ENCODE peak calls at places on chromosome 17, in six cellular contexts. V is IMR-90, Q is neuronal stem cell, T is H9, H is trophoblast cell, X is H1. U is an unnamed sample. For H3K4me1, the result is how much of the 10 kb centered on the place peaks cover.

GRCh38 chr17:12927541-12928425 is 90.0 kb downstream of the ELAC2 start:
- DNase-seq in V (no peak), Q (no peak), T (no peak), H (peak), X (no peak), U (no peak)

GRCh38 chr17:74446551-74447500 is 14.9 kb downstream of the GPRC5C start:
- DNase-seq in V (no peak), Q (no peak), T (no peak), H (no peak), X (no peak), U (no peak)

GRCh38 chr17:76444518-76445311 is 8.2 kb downstream of the UBE2O start:
- DNase-seq in V (peak), Q (no peak), T (peak), H (no peak), X (no peak), U (peak)

GRCh38 chr17:75457047-75457654 is 716 bp downstream of the TMEM94 start:
- DNase-seq in V (peak), Q (no peak), T (peak), H (peak), X (peak), U (peak)

GRCh38 chr17:75090871-75091854 is 3.4 kb downstream of the SLC16A5 start:
- DNase-seq in V (no peak), Q (no peak), T (peak), H (no peak), X (no peak), U (no peak)

GRCh38 chr17:52024296-52024870 is 134.1 kb downstream of the CA10 start:
- DNase-seq in V (no peak), Q (no peak), T (no peak), H (no peak), X (no peak), U (no peak)

GRCh38 chr17:7393613-7394451 is 493 bp downstream of the PLSCR3 start:
- DNase-seq in V (no peak), Q (no peak), T (peak), H (peak), X (peak), U (peak)

GRCh38 chr17:8087075-8087941 is at the start of gene ALOX12B:
- DNase-seq in V (no peak), Q (no peak), T (no peak), H (no peak), X (no peak), U (no peak)

GRCh38 chr17:15507896-15508295 is 40.5 kb upstream of the CDRT4 start:
- DNase-seq in V (peak), Q (no peak), T (no peak), H (no peak), X (no peak), U (no peak)

GRCh38 chr17:75695141-75695829 is 26.0 kb upstream of the ITGB4 start:
- DNase-seq in V (peak), Q (no peak), T (no peak), H (no peak), X (no peak), U (peak)

GRCh38 chr17:77136420-77136767 is 4.4 kb upstream of the SEC14L1 start:
- DNase-seq in V (no peak), Q (no peak), T (no peak), H (no peak), X (no peak), U (no peak)

GRCh38 chr17:76714822-76715461 is 4.2 kb upstream of the MXRA7 start:
- DNase-seq in V (peak), Q (no peak), T (peak), H (peak), X (peak), U (peak)

GRCh38 chr17:2051388-2052237 is 3.3 kb upstream of the HIC1 start:
- DNase-seq in V (no peak), Q (no peak), T (no peak), H (no peak), X (no peak), U (no peak)

GRCh38 chr17:82901836-82902235 is 62.0 kb upstream of the ZNF750 start:
- DNase-seq in V (no peak), Q (no peak), T (no peak), H (no peak), X (no peak), U (no peak)

GRCh38 chr17:68981288-68981687 is 26.1 kb upstream of the ABCA8 start:
- DNase-seq in V (peak), Q (no peak), T (no peak), H (peak), X (no peak), U (peak)

DNA sequence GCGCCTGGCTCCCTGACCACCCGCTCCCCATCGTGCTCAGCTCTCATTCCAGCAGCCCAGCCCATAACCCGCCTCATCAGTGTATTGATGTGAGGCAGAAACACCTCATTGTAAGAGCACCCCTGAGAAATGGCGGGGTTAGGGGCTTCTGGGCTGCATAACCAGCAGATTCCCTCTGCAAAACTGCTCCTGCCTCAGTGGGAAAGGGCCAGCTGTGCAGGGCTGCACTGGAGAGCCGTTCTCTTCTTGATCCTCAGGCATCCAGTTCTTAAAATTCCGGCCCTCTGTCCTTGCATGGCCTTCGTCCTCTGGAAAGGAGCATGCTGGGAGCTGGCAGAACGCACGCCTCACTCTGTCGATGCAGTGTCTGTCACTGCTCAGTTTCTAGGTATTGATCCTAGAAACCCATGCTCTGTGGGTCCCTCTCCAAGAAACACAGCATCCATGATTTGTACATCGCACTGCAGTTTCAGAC is 113.8 kb upstream of the CHMP6 start:
- DNase-seq in V (no peak), Q (no peak), T (no peak), H (no peak), X (no peak), U (no peak)
- H3K14ac ChIP-seq in V (no peak), Q (no peak), T (no peak), H (no peak), X (no peak), U (no peak)

DNA sequence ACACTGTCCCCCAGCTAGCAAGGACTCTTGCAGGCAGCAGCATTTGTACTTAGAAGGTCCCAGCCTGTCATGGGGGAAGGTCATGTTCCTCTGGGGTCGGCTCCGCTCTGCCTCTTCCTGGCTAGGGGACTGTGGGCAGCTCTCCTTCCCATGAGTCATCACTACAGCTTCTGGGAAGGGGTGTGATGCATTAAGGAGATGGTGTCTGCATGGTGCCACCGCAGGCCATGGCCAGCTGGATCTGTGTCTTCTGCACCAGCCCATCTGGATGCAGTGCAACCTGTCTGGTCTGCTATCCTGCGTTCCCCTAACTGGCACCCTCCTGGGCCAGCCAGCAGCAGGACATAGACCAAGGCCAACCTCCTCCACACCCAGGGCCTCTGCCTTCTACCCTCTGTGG is 6.3 kb downstream of the STARD3 start:
- DNase-seq in V (peak), Q (no peak), T (no peak), H (no peak), X (no peak), U (peak)
- H3K4me1 ChIP-seq in V (under half), Q (under half), T (under half), H (under half), X (under half), U (under half)

DNA sequence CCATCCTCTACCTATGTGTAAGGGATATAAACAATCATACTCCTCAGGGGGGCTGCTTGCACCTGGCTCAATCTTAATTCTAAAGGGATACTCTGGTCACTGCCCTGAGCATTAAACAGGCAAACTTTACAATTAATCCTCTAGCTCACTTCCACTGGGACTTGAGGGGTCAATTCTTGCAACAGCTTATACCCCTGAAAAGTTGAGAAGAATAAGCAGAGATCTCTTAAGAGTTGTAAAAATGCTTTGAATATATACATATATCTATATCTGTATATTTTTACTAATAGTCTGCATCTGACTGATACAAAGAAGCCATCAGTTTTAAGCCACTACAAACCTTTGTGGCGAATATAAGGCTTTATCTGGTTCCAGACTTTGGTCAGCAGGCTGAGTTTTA is 19.6 kb downstream of the HEATR6 start:
- DNase-seq in V (no peak), Q (no peak), T (no peak), H (no peak), X (no peak), U (no peak)
- H3K14ac ChIP-seq in V (no peak), Q (no peak), T (no peak), H (no peak), X (no peak), U (no peak)

DNA sequence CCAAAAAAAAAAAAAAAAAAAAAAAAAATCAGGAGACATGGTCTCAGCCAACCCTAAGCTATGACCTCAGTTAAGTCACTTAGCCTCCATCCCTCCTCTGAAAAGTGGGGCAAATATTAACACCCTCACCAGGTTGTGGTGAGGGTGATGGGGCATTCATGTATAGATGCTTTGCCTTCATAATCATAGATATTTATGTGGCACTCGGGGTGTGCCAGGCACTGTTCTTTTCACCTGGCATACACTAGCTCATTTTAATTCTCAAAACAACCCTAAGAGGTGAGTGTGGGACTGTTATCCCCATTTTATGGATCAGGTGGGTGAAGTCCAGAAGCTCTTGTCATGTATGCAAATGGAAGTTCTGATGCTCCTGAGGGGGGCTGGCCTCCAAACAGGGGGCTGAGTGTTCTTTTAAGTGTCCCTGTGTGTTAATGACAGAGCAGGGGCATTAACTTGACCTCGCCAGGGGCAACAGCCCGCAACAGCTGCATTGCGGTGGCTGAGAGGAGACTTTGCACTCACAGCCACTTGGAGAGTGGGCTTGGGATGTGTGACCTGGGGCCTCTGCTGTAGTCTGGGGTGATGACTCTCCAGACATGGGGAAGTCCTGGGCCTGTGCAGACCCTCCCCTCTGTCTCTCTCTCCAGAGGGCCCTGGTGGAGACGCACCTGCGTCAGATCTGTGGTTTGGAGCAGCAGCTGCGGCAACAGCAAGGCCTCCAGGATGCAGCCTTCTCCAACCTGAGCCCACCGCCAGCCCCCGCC is 4.2 kb downstream of the TBKBP1 start:
- DNase-seq in V (no peak), Q (no peak), T (no peak), H (no peak), X (no peak), U (no peak)
- H3K4me1 ChIP-seq in V (under half), Q (under half), T (under half), H (under half), X (under half), U (under half)

DNA sequence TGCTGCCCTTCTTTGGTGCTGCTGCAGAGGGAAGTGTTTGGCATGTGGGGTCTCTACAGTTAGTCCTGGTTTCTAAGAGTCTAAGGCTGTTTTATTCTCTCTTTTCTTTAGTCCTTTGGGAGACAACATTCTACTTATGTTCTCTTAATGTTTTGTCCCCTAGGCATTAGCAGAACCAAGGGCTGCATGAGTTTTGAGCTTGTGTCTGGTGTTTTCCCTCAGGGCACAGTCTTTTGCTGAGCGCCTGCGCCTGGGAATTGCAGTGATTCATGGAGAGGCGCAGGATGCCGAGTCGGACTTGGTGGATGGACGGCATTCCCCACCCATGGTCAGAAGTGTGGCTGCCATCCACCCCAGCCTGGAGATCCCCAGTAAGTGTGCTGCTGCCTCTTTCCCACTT is 41.1 kb upstream of the SLC5A10 start:
- DNase-seq in V (no peak), Q (no peak), T (no peak), H (peak), X (no peak), U (no peak)
- H3K14ac ChIP-seq in V (no peak), Q (no peak), T (no peak), H (no peak), X (no peak), U (no peak)

GRCh38 chr17:17563530-17563929 is 28.0 kb downstream of the PEMT start:
- DNase-seq in V (no peak), Q (no peak), T (no peak), H (no peak), X (no peak), U (no peak)

GRCh38 chr17:17564323-17564722 is 27.2 kb downstream of the PEMT start:
- DNase-seq in V (no peak), Q (no peak), T (no peak), H (no peak), X (no peak), U (no peak)

GRCh38 chr17:17565471-17566365 is 25.8 kb downstream of the PEMT start:
- DNase-seq in V (no peak), Q (no peak), T (no peak), H (no peak), X (no peak), U (no peak)

GRCh38 chr17:17567114-17567513 is 24.4 kb downstream of the PEMT start:
- DNase-seq in V (no peak), Q (no peak), T (no peak), H (no peak), X (no peak), U (no peak)

DNA sequence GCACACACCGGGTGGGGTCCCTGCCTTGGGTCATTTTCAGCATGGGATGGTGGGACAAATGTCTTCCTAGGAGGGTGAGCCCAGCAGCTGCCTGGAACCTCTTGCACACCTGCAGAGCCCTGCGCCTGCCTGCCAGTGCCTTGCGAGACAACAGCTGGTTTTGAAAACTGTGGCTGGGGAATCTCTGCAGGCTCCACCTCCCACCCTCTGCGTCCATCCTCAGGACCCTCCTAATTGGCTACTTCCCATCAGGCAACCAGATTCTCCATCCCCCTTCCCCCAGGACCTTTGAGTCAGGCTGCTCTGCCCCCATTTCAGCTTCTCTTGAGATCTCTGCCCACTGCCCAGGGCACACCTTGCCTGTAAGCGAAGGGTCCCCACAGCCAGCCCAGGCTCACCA is 26.6 kb downstream of the PEMT start:
- DNase-seq in V (no peak), Q (peak), T (peak), H (no peak), X (no peak), U (no peak)
- H3K4me1 ChIP-seq in V (under half), Q (under half), T (under half), H (under half), X (under half), U (under half)

GRCh38 chr17:72608436-72608835 is 484.1 kb downstream of the SLC39A11 start:
- DNase-seq in V (no peak), Q (no peak), T (no peak), H (no peak), X (no peak), U (no peak)
- H3K14ac ChIP-seq in V (no peak), Q (no peak), T (no peak), H (no peak), X (no peak), U (no peak)

GRCh38 chr17:72397687-72398086 is 276.9 kb downstream of the SOX9 start:
- DNase-seq in V (peak), Q (no peak), T (no peak), H (no peak), X (no peak), U (no peak)
- H3K4me1 ChIP-seq in V (under half), Q (under half), T (under half), H (under half), X (under half), U (under half)

GRCh38 chr17:42068979-42069378 is 18.6 kb upstream of the C17orf113 start:
- DNase-seq in V (no peak), Q (no peak), T (no peak), H (no peak), X (no peak), U (no peak)

GRCh38 chr17:42076797-42077559 is 21.3 kb downstream of the ZNF385C start:
- DNase-seq in V (no peak), Q (no peak), T (no peak), H (no peak), X (no peak), U (no peak)

GRCh38 chr17:42075789-42076188 is 22.5 kb downstream of the ZNF385C start:
- DNase-seq in V (no peak), Q (no peak), T (no peak), H (no peak), X (no peak), U (no peak)

GRCh38 chr17:42071810-42072209 is 21.4 kb upstream of the C17orf113 start:
- DNase-seq in V (no peak), Q (no peak), T (no peak), H (no peak), X (no peak), U (no peak)

DNA sequence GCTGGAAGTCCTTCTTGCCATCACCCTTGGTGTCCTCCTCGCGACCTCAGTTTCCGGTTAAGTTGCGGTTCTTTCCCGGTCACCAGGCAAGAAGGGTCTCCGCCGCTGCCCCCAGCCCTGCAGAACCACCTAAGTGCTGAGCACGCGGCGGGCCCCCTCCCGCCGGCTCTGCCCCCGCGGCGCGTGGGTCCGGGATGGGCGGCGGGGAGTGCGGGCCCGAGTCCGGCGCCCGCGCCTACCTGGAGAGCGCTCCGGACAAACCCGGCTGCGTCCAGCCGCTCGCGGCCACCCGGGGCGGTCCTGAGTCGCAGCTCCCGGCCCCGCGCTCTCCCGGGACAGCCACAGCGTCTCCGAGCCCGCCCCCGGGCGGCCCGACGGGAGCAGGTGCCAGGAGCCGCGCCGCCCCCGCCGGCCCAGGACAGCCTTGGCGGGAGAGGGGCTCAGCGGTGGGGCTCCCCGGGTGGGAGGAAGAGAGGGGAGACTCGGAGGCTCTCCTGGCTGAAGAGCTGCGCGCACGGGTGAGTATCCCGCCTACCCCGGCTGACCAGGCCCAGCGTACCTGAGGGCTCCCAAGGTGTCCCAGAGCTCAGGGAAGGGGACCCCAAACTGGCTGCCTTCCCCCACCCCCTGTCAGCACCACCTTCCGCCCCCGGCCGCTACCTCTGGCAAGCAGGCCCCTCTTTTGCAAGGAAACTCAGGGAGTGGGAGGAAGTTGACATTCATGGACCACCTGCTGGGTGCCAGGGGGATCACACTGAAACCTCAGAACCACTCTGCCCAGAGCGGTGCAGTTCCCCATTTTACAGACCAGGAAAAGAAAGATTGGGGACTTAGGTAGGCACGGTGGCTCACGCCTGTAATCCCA is 22.2 kb upstream of the C17orf113 start:
- DNase-seq in V (no peak), Q (no peak), T (no peak), H (peak), X (peak), U (no peak)
- H3K14ac ChIP-seq in V (no peak), Q (no peak), T (no peak), H (no peak), X (no peak), U (no peak)